ENCODE peak calls at places on chromosomes 6 and 20, in six cellular contexts. K is IMR-90, W is H1, Q is neuronal stem cell, Y is mesendoderm, E is mesenchymal stem cell. Z is an unnamed sample.

GRCh38 chr6:46104209-46104608 is 25.6 kb upstream of the ENPP4 start:
- DNase-seq in W (no peak), Q (no peak), K (no peak), Y (no peak), E (no peak), Z (no peak)

GRCh38 chr20:16014436-16014835 is 558.8 kb downstream of the KIF16B start:
- DNase-seq in W (no peak), E (no peak), K (no peak), Q (no peak), Y (no peak), Z (no peak)

GRCh38 chr6:44072959-44073611 is 54.2 kb downstream of the MRPL14 start:
- DNase-seq in K (peak; percentile 88), E (peak; percentile 82), W (peak; percentile 84), Y (peak; percentile 91), Q (peak; percentile 85), Z (peak; percentile 87)

GRCh38 chr6:70706491-70707123 is 38.9 kb downstream of the SMAP1 start:
- DNase-seq in E (peak; percentile 47), Q (peak; percentile 39), K (peak; percentile 58), Y (no peak), W (no peak), Z (no peak)

GRCh38 chr20:62772994-62773858 is 23.0 kb upstream of the MRGBP start:
- DNase-seq in W (no peak), Q (no peak), Y (no peak), K (peak; percentile 19), E (no peak), Z (no peak)

GRCh38 chr6:31770860-31771259 is 6.3 kb downstream of the VWA7 start:
- DNase-seq in W (no peak), Q (no peak), Y (no peak), K (no peak), E (no peak), Z (no peak)

GRCh38 chr6:45643136-45643535 is 265.4 kb upstream of the SUPT3H start:
- DNase-seq in W (no peak), Q (no peak), K (no peak), E (no peak), Y (no peak), Z (no peak)

GRCh38 chr6:36127462-36128016 is 2.8 kb upstream of the MAPK13 start:
- DNase-seq in K (peak; percentile 91), W (no peak), Q (no peak), Y (peak; percentile 52), E (peak; percentile 96), Z (no peak)

GRCh38 chr6:17884501-17885039 is 102.9 kb downstream of the KIF13A start:
- DNase-seq in E (no peak), Q (no peak), W (no peak), K (no peak), Y (no peak), Z (no peak)

GRCh38 chr20:50071039-50071888 is 41.7 kb downstream of the UBE2V1 start:
- DNase-seq in E (peak; percentile 78), Y (peak; percentile 87), Q (peak; percentile 88), W (peak; percentile 100), K (peak; percentile 63), Z (peak; percentile 91)

GRCh38 chr6:97705568-97705967 is 422.6 kb upstream of the MMS22L start:
- DNase-seq in Y (peak; percentile 64), K (peak; percentile 2), E (no peak), W (peak; percentile 59), Q (peak; percentile 38), Z (peak; percentile 45)

GRCh38 chr6:22062807-22063408 is 233.9 kb downstream of the PRL start:
- DNase-seq in W (no peak), K (no peak), E (no peak), Q (no peak), Y (no peak), Z (no peak)

GRCh38 chr6:12911387-12911960 is 194.9 kb downstream of the PHACTR1 start:
- DNase-seq in E (peak; percentile 40), K (peak; percentile 9), Y (peak; percentile 32), Q (no peak), W (no peak), Z (no peak)

GRCh38 chr6:16596890-16597331 is 164.3 kb downstream of the ATXN1 start:
- DNase-seq in W (no peak), Y (no peak), E (no peak), K (no peak), Q (no peak), Z (peak; percentile 37)

GRCh38 chr20:58102252-58102651 is 126.2 kb downstream of the ANKRD60 start:
- DNase-seq in E (no peak), Y (no peak), K (no peak), Q (no peak), W (no peak), Z (no peak)

GRCh38 chr6:36351152-36351571 is 14.5 kb upstream of the BNIP5 start:
- DNase-seq in Y (no peak), Q (no peak), K (peak; percentile 46), E (no peak), W (no peak), Z (no peak)

GRCh38 chr6:5081955-5082354 is 3.2 kb upstream of the PPP1R3G start:
- DNase-seq in E (no peak), Q (no peak), W (no peak), Y (no peak), K (peak; percentile 31), Z (no peak)

GRCh38 chr6:53361549-53362031 is 12.8 kb upstream of the ELOVL5 start:
- DNase-seq in Y (peak; percentile 29), E (no peak), W (no peak), K (peak; percentile 30), Q (no peak), Z (no peak)

GRCh38 chr6:24613361-24614047 is 32.5 kb downstream of the KIAA0319 start:
- DNase-seq in K (no peak), E (no peak), Q (no peak), W (no peak), Y (no peak), Z (no peak)

GRCh38 chr6:139062921-139063320 is 34.4 kb downstream of the ABRACL start:
- DNase-seq in E (no peak), W (no peak), Y (no peak), Q (no peak), K (peak; percentile 18), Z (no peak)

GRCh38 chr20:25046736-25047666 is 10.9 kb downstream of the ACSS1 start:
- DNase-seq in E (no peak), W (no peak), Q (no peak), K (no peak), Y (no peak), Z (no peak)

GRCh38 chr6:1737463-1738311 is 128.0 kb downstream of the FOXC1 start:
- DNase-seq in Q (no peak), K (no peak), W (no peak), E (no peak), Y (no peak), Z (no peak)
- H3K23ac ChIP-seq in Q (no peak overlapping the region), K (no peak overlapping the region), W (no peak overlapping the region), E (no peak overlapping the region), Y (no peak overlapping the region), Z (no peak overlapping the region)

GRCh38 chr6:161370882-161371281 is 97.0 kb upstream of the AGPAT4 start:
- DNase-seq in Q (peak; percentile 66), E (peak; percentile 69), W (peak; percentile 73), K (peak; percentile 71), Y (peak; percentile 87), Z (peak; percentile 88)

GRCh38 chr6:161376367-161376766 is 102.5 kb upstream of the AGPAT4 start:
- DNase-seq in W (no peak), Y (no peak), E (no peak), Q (no peak), K (no peak), Z (no peak)

GRCh38 chr6:161374971-161375873 is 101.4 kb upstream of the AGPAT4 start:
- DNase-seq in E (no peak), Y (peak; percentile 68), Q (no peak), K (no peak), W (no peak), Z (peak; percentile 73)

GRCh38 chr6:161372422-161372793 is 98.5 kb upstream of the AGPAT4 start:
- DNase-seq in E (no peak), W (no peak), K (no peak), Q (no peak), Y (no peak), Z (no peak)

DNA sequence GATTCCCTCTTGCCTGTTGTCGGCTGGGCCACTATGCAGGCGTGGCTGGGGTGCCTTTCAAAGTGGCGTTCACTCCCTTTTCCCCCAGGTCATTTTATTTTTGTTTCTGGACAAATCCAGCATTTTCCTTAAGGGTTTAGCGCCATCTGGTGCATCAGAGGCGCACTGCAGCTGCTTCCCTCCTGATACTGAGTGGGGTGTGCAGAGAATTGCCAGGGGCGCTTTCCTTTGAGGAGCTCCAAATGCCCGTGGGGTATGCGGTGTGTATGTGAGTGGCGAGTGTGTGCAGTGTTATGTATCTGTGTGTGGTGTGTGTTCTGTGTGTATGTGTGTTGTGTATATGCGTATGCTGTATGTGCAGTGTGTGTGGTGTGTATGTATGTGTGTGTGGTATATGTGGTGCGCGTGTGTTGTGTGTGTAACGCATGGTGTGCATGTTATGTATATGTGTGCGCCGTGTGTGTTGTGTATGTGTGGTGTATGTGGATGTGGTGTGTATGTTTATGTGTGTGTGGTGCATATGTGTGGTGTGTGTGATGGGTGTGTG is 100.1 kb upstream of the AGPAT4 start:
- DNase-seq in K (peak; percentile 50), E (peak; percentile 59), Q (peak; percentile 74), W (peak; percentile 95), Y (peak; percentile 74), Z (peak; percentile 70)
- H3K23ac ChIP-seq in K (no peak overlapping the region), E (no peak overlapping the region), Q (peak overlapping the region; percentile 57), W (no peak overlapping the region), Y (no peak overlapping the region), Z (no peak overlapping the region)

DNA sequence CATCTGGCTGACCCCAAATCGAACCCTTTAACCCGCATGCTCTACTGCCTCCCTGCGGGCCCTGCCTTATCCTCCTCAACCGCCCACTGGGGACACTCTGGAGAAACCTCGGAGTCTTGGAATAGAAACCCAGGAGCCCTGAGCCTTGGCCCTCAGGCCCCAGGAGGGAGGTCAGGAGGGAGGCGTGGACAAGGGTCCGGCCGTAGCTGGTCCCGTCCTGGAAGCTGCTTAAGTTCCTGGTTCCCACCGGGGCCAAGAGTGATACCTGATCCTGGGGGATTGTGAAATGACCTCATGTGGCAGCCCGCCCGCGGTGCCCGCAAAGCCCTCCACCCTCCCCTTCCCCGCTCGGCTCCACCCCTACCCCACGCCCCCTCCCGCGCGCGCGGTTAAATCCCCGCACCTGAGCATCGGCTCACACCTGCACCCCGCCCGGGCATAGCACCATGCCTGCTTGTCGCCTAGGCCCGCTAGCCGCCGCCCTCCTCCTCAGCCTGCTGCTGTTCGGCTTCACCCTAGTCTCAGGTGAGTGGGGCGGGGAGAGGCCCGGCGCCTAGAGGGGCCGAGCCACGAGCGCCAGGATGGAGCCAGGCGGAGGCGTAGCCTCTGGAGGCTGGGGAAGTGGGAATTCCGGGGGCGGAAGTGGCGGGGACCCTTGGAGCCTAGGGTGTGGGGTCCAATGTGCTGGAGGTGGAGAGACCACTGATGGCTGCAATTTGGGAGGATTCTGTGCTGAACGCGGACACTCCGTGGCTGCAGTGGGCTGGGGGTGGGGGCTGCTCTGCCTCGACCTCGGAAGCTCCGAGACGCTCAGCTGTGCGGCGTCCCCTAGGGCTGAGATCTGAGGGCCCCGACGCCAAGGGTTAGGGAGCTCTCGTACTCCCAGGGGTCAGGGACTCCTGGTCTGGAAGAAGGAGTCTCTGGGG is at the start of gene WFDC2:
- DNase-seq in Q (no peak), W (peak; percentile 78), Y (peak; percentile 67), E (no peak), K (no peak), Z (peak; percentile 78)
- H3K23ac ChIP-seq in Q (peak within 1 kb of the TSS; percentile 71), W (no peak within 1 kb of the TSS), Y (peak within 1 kb of the TSS; percentile 100), E (peak within 1 kb of the TSS; percentile 85), K (no peak within 1 kb of the TSS), Z (no peak within 1 kb of the TSS)

DNA sequence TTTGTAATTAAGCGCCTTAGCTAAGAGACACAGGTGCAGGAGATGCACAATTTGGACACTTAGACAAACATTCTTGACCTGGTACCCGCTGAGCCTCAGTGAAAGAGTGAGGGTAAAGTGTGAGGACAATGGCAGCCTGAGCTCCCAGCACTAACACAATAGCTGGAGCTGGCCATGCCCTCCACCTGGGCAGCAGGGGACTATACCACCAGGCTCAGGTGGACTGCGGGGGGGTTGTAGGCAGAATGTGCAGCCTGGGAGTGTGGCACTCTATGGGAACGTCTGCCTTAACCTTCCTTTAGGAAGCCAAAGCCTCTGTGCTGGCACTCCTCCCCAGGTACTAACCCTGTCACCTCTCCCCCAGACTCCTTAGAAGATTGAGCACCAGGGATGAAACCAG is 23.6 kb downstream of the PRKN start:
- DNase-seq in Q (no peak), K (no peak), Y (no peak), W (no peak), E (no peak), Z (no peak)
- H3K23ac ChIP-seq in Q (no peak overlapping the region), K (no peak overlapping the region), Y (no peak overlapping the region), W (no peak overlapping the region), E (no peak overlapping the region), Z (no peak overlapping the region)

Z was measured in H9.